ENCODE peak calls at places on chromosome 2, in seven cellular contexts. U is K562, T is HCT116, R is HepG2, M is endothelial cell of umbilical vein, E is GM12878, P is H1. O is an unnamed sample.

GRCh38 chr2:215796160-215796559 is 217.2 kb downstream of the MREG start:
- DNase-seq in P (no peak), M (peak; percentile 44), R (no peak), T (no peak), E (no peak), U (no peak), O (no peak)

GRCh38 chr2:120846406-120847095 is 110.9 kb downstream of the GLI2 start:
- DNase-seq in M (no peak), P (no peak), T (no peak), U (no peak), R (no peak), E (no peak), O (no peak)

GRCh38 chr2:88146590-88146989 is 18.7 kb upstream of the FABP1 start:
- DNase-seq in P (no peak), T (no peak), R (no peak), E (no peak), M (no peak), U (no peak), O (no peak)

GRCh38 chr2:66682476-66682875 is 247.6 kb downstream of the MEIS1 start:
- DNase-seq in T (no peak), E (no peak), M (no peak), U (no peak), R (no peak), P (no peak), O (no peak)

GRCh38 chr2:110678457-110679336 is 834 bp upstream of the BUB1 start:
- DNase-seq in M (peak; percentile 50), R (no peak), P (no peak), U (peak; percentile 41), E (no peak), T (no peak), O (no peak)

GRCh38 chr2:8133331-8133730 is 548.5 kb upstream of the ID2 start:
- DNase-seq in U (no peak), P (no peak), M (no peak), E (no peak), T (no peak), R (no peak), O (no peak)

GRCh38 chr2:231068525-231069222 is 12.0 kb downstream of the PSMD1 start:
- DNase-seq in E (no peak), R (peak; percentile 87), M (peak; percentile 72), T (no peak), P (no peak), U (peak; percentile 16), O (no peak)

GRCh38 chr2:191500566-191501389 is 177.2 kb upstream of the NABP1 start:
- DNase-seq in R (no peak), U (no peak), T (no peak), P (no peak), E (no peak), M (no peak), O (no peak)

GRCh38 chr2:74253937-74254336 is 55.5 kb downstream of the MTHFD2 start:
- DNase-seq in E (no peak), M (no peak), P (no peak), T (no peak), U (no peak), R (no peak), O (no peak)

GRCh38 chr2:234682492-234683228 is 185.8 kb upstream of the ARL4C start:
- DNase-seq in U (no peak), R (peak; percentile 41), E (no peak), M (no peak), T (no peak), P (no peak), O (no peak)

GRCh38 chr2:32671885-32672519 is 44.2 kb downstream of the TTC27 start:
- DNase-seq in E (no peak), U (no peak), R (no peak), P (no peak), T (no peak), M (no peak), O (no peak)

GRCh38 chr2:138722316-138722715 is 57.9 kb downstream of the NXPH2 start:
- DNase-seq in R (no peak), E (no peak), T (no peak), P (no peak), M (no peak), U (no peak), O (no peak)

GRCh38 chr2:35606394-35606793 is 749.2 kb upstream of the CRIM1 start:
- DNase-seq in E (no peak), R (no peak), P (no peak), U (no peak), M (peak; percentile 2), T (no peak), O (no peak)

GRCh38 chr2:109478906-109479493 is 134.8 kb downstream of the SEPTIN10 start:
- DNase-seq in T (no peak), M (no peak), U (no peak), R (no peak), P (no peak), E (no peak), O (no peak)

GRCh38 chr2:236180831-236181453 is 12.8 kb upstream of the GBX2 start:
- DNase-seq in P (no peak), R (peak; percentile 60), E (no peak), U (peak; percentile 80), T (peak; percentile 42), M (peak; percentile 88), O (peak; percentile 77)

GRCh38 chr2:150045601-150046000 is 441.9 kb downstream of the RND3 start:
- DNase-seq in M (no peak), U (no peak), R (no peak), T (no peak), E (no peak), P (no peak), O (no peak)

GRCh38 chr2:216773072-216773471 is 77.7 kb upstream of the IGFBP5 start:
- DNase-seq in R (no peak), U (peak; percentile 19), T (no peak), M (no peak), P (no peak), E (no peak), O (no peak)

GRCh38 chr2:63723709-63724108 is 118.0 kb upstream of the UGP2 start:
- DNase-seq in R (no peak), M (no peak), E (no peak), P (no peak), U (no peak), T (no peak), O (no peak)

GRCh38 chr2:63716146-63716545 is 125.5 kb upstream of the UGP2 start:
- DNase-seq in R (no peak), M (no peak), U (no peak), T (no peak), P (no peak), E (no peak), O (no peak)

GRCh38 chr2:63721082-63721424 is 120.6 kb upstream of the UGP2 start:
- DNase-seq in E (no peak), T (no peak), P (no peak), M (no peak), R (no peak), U (no peak), O (no peak)

DNA sequence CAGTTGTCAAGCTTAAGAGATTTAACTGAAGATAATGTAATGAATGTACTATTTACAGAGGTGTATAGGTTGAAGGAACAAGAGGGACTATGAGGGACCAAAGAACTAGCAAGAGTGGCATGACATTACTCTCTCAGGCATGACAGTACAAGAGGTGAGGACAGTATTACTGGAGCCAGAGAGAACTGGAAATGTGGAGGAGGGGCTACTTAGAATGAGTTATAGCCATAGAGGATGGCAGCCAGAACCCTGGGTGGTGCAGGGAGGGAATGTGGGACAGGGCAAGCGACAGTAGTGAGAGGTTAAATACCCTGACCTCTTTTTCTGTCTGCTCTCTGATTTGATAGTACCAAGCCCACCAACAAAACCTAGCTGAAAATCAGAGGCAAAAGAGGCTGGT is 122.6 kb upstream of the UGP2 start:
- DNase-seq in P (no peak), M (no peak), R (no peak), E (no peak), U (no peak), T (no peak), O (no peak)
- H3K9ac ChIP-seq in P (no peak overlapping the region), M (no peak overlapping the region), R (no peak overlapping the region), E (no peak overlapping the region), U (no peak overlapping the region), T (no peak overlapping the region), O (no peak overlapping the region)

GRCh38 chr2:72399879-72400278 is 252.2 kb upstream of the CYP26B1 start:
- DNase-seq in E (no peak), M (no peak), T (no peak), R (no peak), U (no peak), P (no peak), O (no peak)
- TF ChIP-seq POLR2AphosphoS5 in E (no peak), M (no peak), T (no peak), R (no peak), U (no peak), P (no peak), O (no peak)

DNA sequence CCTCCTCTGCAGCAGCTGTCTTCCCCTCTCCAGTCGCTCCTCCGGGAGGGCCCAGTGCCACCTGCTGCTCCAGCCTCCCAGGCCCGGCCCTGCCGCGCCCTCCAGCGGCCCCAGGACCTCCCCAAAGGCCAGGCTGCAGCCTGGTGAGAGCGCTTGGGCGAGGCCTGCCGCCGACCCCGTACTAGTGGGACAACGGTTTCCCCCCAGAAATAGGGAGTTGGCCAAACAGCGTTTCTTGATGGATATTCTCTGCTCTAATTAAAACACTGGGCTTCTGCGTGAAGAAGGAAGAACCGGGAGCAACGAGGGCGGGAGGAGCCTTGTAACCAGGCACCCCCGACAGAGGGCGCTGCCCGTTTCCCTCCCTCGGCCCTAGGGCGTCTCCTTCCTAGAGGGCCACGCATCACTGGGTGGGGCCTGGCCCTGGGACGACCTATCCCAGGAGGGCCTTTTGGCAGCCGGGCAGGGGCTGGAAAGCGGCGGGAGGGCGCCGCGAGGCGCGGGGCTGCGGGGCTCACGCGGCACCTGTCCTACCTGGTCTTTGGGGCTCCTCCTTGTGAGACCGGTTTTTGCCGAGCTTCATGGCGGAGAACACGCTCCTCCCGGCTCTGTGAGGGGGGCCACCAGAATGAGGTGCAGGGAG is 25.4 kb upstream of the OTOF start:
- DNase-seq in R (peak; percentile 61), M (peak; percentile 71), T (peak; percentile 73), P (peak; percentile 58), E (no peak), U (peak; percentile 99), O (peak; percentile 26)
- TF ChIP-seq EZH2 in R (no peak), M (no peak), T (no peak), P (no peak), E (no peak), U (no peak), O (no peak)

GRCh38 chr2:202408546-202409140 is 32.5 kb downstream of the BMPR2 start:
- DNase-seq in U (no peak), P (no peak), M (peak; percentile 87), R (no peak), T (no peak), E (no peak), O (no peak)
- H3K9ac ChIP-seq in U (no peak overlapping the region), P (no peak overlapping the region), M (peak overlapping the region; percentile 61), R (no peak overlapping the region), T (no peak overlapping the region), E (no peak overlapping the region), O (no peak overlapping the region)

GRCh38 chr2:168635065-168635577 is 167.3 kb upstream of the NOSTRIN start:
- DNase-seq in T (no peak), E (no peak), P (no peak), M (no peak), R (no peak), U (no peak), O (no peak)
- TF ChIP-seq POLR2AphosphoS5 in T (no peak), E (no peak), P (no peak), M (no peak), R (no peak), U (no peak), O (no peak)

GRCh38 chr2:157627594-157628281 is 926 bp downstream of the ACVR1C start:
- DNase-seq in P (no peak), U (no peak), E (no peak), T (no peak), M (peak; percentile 1), R (no peak), O (no peak)
- TF ChIP-seq EZH2 in P (peak; percentile 80), U (no peak), E (no peak), T (no peak), M (peak; percentile 42), R (peak; percentile 69), O (no peak)